ENCODE peak calls at places on chromosomes 4 and X, in five cellular contexts. One of them, this sample, is unnamed.

GRCh38 chr4:124152130-124152529 is 560.4 kb downstream of the ANKRD50 start:
- DNase-seq in NT2/D1: no peak
- DNase-seq in Daoy: peak
- DNase-seq in activated CD4-positive, alpha-beta T cell treated with anti-CD3 and anti-CD28 coated beads for 1 hour: no peak
- DNase-seq in foreskin fibroblast: no peak
- DNase-seq in this sample: no peak

GRCh38 chr4:777520-778262 is 48.2 kb downstream of the CPLX1 start:
- DNase-seq in Daoy: no peak
- DNase-seq in activated CD4-positive, alpha-beta T cell treated with anti-CD3 and anti-CD28 coated beads for 1 hour: no peak
- DNase-seq in NT2/D1: no peak
- DNase-seq in foreskin fibroblast: no peak
- DNase-seq in this sample: no peak

GRCh38 chrX:130091976-130092522 is 18.2 kb downstream of the ELF4 start:
- DNase-seq in activated CD4-positive, alpha-beta T cell treated with anti-CD3 and anti-CD28 coated beads for 1 hour: peak
- DNase-seq in Daoy: no peak
- DNase-seq in foreskin fibroblast: no peak
- DNase-seq in NT2/D1: no peak
- DNase-seq in this sample: peak

GRCh38 chr4:152310223-152310622 is 225.7 kb downstream of the FBXW7 start:
- DNase-seq in activated CD4-positive, alpha-beta T cell treated with anti-CD3 and anti-CD28 coated beads for 1 hour: no peak
- DNase-seq in foreskin fibroblast: peak
- DNase-seq in NT2/D1: peak
- DNase-seq in Daoy: peak
- DNase-seq in this sample: peak

GRCh38 chrX:70169281-70169680 is 8.0 kb upstream of the DGAT2L6 start:
- DNase-seq in NT2/D1: no peak
- DNase-seq in foreskin fibroblast: no peak
- DNase-seq in activated CD4-positive, alpha-beta T cell treated with anti-CD3 and anti-CD28 coated beads for 1 hour: no peak
- DNase-seq in Daoy: no peak
- DNase-seq in this sample: peak

GRCh38 chrX:19655032-19655431 is 139.7 kb upstream of the MAP3K15 start:
- DNase-seq in foreskin fibroblast: no peak
- DNase-seq in Daoy: no peak
- DNase-seq in NT2/D1: no peak
- DNase-seq in activated CD4-positive, alpha-beta T cell treated with anti-CD3 and anti-CD28 coated beads for 1 hour: no peak
- DNase-seq in this sample: no peak

GRCh38 chrX:39759526-39760224 is 338.1 kb downstream of the BCOR start:
- DNase-seq in activated CD4-positive, alpha-beta T cell treated with anti-CD3 and anti-CD28 coated beads for 1 hour: no peak
- DNase-seq in NT2/D1: no peak
- DNase-seq in foreskin fibroblast: peak
- DNase-seq in Daoy: peak
- DNase-seq in this sample: no peak

GRCh38 chrX:112527903-112528302 is 151.8 kb downstream of the LHFPL1 start:
- DNase-seq in Daoy: no peak
- DNase-seq in activated CD4-positive, alpha-beta T cell treated with anti-CD3 and anti-CD28 coated beads for 1 hour: no peak
- DNase-seq in NT2/D1: no peak
- DNase-seq in foreskin fibroblast: no peak
- DNase-seq in this sample: no peak

GRCh38 chr4:155001229-155001628 is 207.2 kb upstream of the NPY2R start:
- DNase-seq in NT2/D1: no peak
- DNase-seq in Daoy: no peak
- DNase-seq in activated CD4-positive, alpha-beta T cell treated with anti-CD3 and anti-CD28 coated beads for 1 hour: no peak
- DNase-seq in foreskin fibroblast: no peak
- DNase-seq in this sample: no peak

GRCh38 chr4:89897867-89898266 is 3.2 kb downstream of the MMRN1 start:
- DNase-seq in foreskin fibroblast: no peak
- DNase-seq in NT2/D1: no peak
- DNase-seq in activated CD4-positive, alpha-beta T cell treated with anti-CD3 and anti-CD28 coated beads for 1 hour: no peak
- DNase-seq in Daoy: no peak
- DNase-seq in this sample: no peak

GRCh38 chrX:55450259-55450658 is 1.7 kb upstream of the MAGEH1 start:
- DNase-seq in NT2/D1: no peak
- DNase-seq in foreskin fibroblast: no peak
- DNase-seq in Daoy: no peak
- DNase-seq in activated CD4-positive, alpha-beta T cell treated with anti-CD3 and anti-CD28 coated beads for 1 hour: no peak
- DNase-seq in this sample: peak

GRCh38 chrX:70352473-70352872 is 62.6 kb downstream of the KIF4A start:
- DNase-seq in activated CD4-positive, alpha-beta T cell treated with anti-CD3 and anti-CD28 coated beads for 1 hour: no peak
- DNase-seq in NT2/D1: no peak
- DNase-seq in foreskin fibroblast: no peak
- DNase-seq in Daoy: no peak
- DNase-seq in this sample: no peak

GRCh38 chrX:10582215-10582733 is 38.1 kb downstream of the MID1 start:
- DNase-seq in Daoy: peak
- DNase-seq in activated CD4-positive, alpha-beta T cell treated with anti-CD3 and anti-CD28 coated beads for 1 hour: no peak
- DNase-seq in foreskin fibroblast: no peak
- DNase-seq in NT2/D1: no peak
- DNase-seq in this sample: no peak

This sample was measured in GM23338.